ENCODE peak calls at places on chromosomes 4 and X, in seven cellular contexts. I is transverse colon, H is stomach, G is Panc1, N is HCT116, J is HepG2, K is SK-N-SH. P is an unnamed sample.

GRCh38 chr4:47667552-47667951 is 170.3 kb downstream of the CORIN start:
- DNase-seq in K (no peak), G (no peak), H (no peak), J (no peak), N (no peak), I (no peak), P (no peak)

GRCh38 chrX:50068293-50068568 is 132.6 kb downstream of the AKAP4 start:
- DNase-seq in I (no peak), N (no peak), G (no peak), H (no peak), K (no peak), J (no peak), P (no peak)

GRCh38 chr4:109999513-109999912 is 86.8 kb downstream of the EGF start:
- DNase-seq in N (no peak), I (no peak), J (no peak), H (no peak), G (no peak), K (no peak), P (no peak)

GRCh38 chr4:1381944-1382541 is 24.2 kb downstream of the NKX1-1 start:
- DNase-seq in G (no peak), J (no peak), K (no peak), I (no peak), N (no peak), H (no peak), P (peak; percentile 50)

GRCh38 chr4:26140150-26140898 is 180.5 kb upstream of the RBPJ start:
- DNase-seq in H (no peak), I (peak; percentile 22), K (no peak), G (no peak), J (no peak), N (no peak), P (no peak)

GRCh38 chr4:181701219-181701618 is 542.0 kb upstream of the TENM3 start:
- DNase-seq in J (no peak), I (no peak), N (no peak), G (no peak), H (no peak), K (no peak), P (no peak)

GRCh38 chr4:89914609-89915008 is 20.0 kb downstream of the MMRN1 start:
- DNase-seq in J (no peak), I (no peak), G (no peak), K (no peak), H (no peak), N (no peak), P (no peak)

GRCh38 chr4:122980860-122981259 is 58.5 kb upstream of the NUDT6 start:
- DNase-seq in I (no peak), K (no peak), H (no peak), G (no peak), J (no peak), N (no peak), P (no peak)

GRCh38 chr4:2733844-2734574 is 22.1 kb downstream of the TNIP2 start:
- DNase-seq in J (no peak), G (no peak), H (no peak), K (no peak), N (no peak), I (no peak), P (no peak)

GRCh38 chrX:135585153-135585552 is 64.7 kb downstream of the INTS6L start:
- DNase-seq in J (no peak), G (no peak), K (no peak), N (no peak), I (no peak), H (no peak), P (no peak)

GRCh38 chr4:185648631-185649030 is 113.3 kb upstream of the PDLIM3 start:
- DNase-seq in G (no peak), N (no peak), I (no peak), H (no peak), J (no peak), K (no peak), P (no peak)

GRCh38 chrX:110081740-110082139 is 78.8 kb downstream of the TMEM164 start:
- DNase-seq in I (no peak), G (no peak), N (no peak), H (peak; percentile 39), J (no peak), K (no peak), P (no peak)

GRCh38 chrX:124098089-124098488 is 136.6 kb downstream of the STAG2 start:
- DNase-seq in K (peak; percentile 16), G (peak; percentile 17), H (no peak), I (no peak), J (peak; percentile 9), N (no peak), P (no peak)

GRCh38 chrX:11537141-11537540 is 128.6 kb downstream of the ARHGAP6 start:
- DNase-seq in G (no peak), N (no peak), H (no peak), K (no peak), J (no peak), I (no peak), P (no peak)

DNA sequence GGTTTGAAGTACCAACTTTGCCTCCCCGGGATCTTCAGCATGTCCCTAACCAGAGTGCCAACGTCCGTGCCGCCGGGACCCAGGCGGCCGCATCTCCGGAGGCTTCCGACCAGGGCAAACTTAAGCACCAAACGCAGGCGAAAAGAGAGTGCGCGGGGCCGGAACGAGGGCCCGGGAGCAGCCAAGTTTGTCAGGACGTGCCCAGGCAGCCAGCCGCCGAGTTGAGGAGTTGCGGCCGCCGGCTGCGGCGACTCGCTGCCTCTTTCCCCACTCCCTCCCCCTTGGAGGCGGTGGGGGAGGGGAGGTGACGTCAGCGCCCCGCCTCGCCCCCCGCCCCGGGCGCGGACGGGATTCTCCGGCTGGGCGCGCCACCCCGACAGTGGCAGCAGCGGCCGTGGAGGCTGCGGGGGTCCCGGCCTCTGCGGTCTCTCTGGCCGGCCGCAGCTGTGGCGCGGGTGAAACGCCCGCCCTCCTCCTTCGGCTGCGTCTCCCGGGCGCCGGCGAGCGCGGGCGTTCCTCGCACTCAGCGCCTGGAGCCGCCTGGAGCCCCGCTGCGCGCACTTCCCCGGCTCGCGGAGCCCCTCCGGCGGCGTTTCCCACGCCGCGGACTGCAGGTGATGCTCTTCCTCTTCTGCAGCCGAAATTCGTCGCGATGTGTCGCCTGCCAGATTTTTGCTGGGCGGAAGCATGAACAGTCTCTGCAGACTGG is 2.9 kb upstream of the FAT1 start:
- DNase-seq in J (peak; percentile 63), N (peak; percentile 56), I (peak; percentile 88), H (peak; percentile 65), G (no peak), K (peak; percentile 75), P (no peak)
- TF ChIP-seq CTCF in J (peak; percentile 59), N (no peak), I (no peak), H (no peak), G (peak; percentile 50), K (no peak), P (no peak)

GRCh38 chr4:69639542-69639941 is at the start of gene UGT2A2:
- DNase-seq in K (no peak), I (no peak), N (no peak), J (no peak), H (no peak), G (no peak), P (no peak)
- H3K27ac ChIP-seq in K (no peak within 1 kb of the TSS), I (no peak within 1 kb of the TSS), N (no peak within 1 kb of the TSS), J (no peak within 1 kb of the TSS), H (no peak within 1 kb of the TSS), G (no peak within 1 kb of the TSS), P (no peak within 1 kb of the TSS)

DNA sequence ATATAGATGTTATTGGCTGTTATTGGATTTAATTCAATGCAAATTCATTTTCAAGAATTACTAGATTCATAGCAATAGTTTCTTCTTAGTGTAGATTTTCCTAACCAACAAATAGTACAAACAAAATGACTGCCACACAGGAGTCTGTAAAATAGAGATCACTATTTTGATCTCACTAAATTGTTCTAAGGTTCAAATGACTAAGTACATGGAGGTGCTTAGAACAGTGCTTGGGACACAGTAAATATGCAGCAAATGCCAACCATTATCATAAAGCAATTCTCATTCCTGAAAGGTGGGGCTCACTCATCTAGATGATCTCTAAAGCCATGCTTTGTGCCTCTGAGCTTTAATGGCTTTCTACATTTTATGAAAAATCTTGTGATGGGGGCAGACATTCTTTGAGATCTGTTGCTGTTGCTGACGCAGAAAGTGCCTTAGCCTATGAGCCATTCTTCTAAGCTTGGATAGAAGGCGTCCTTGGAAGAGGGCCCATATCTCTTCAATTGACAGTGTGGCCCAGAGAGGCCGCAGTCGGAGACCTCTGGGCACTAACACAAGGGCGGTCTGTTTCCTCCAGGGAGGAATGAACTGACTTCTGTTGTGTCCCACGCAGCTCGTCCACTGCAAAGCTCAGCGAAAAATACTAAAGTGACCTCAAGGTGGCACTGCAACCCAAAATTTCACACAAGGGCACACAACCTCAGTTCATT is 23.6 kb downstream of the TLR10 start:
- DNase-seq in I (peak; percentile 68), K (peak; percentile 58), N (no peak), J (peak; percentile 39), H (peak; percentile 52), G (no peak), P (no peak)
- TF ChIP-seq POLR2AphosphoS5 in I (no peak), K (no peak), N (no peak), J (no peak), H (no peak), G (no peak), P (no peak)

GRCh38 chrX:24242649-24243556 is 71.0 kb downstream of the SUPT20HL2 start:
- DNase-seq in I (peak; percentile 60), K (no peak), H (peak; percentile 27), N (no peak), G (no peak), J (peak; percentile 9), P (peak; percentile 80)
- TF ChIP-seq CTCF in I (no peak), K (no peak), H (no peak), N (no peak), G (no peak), J (no peak), P (no peak)